ENCODE peak calls at places on chromosomes 6 and 20, in four cellular contexts. One of them, this sample, is unnamed.

GRCh38 chr6:161832622-161833021 is 558.8 kb upstream of the AGPAT4 start:
- DNase-seq in choroid plexus epithelial cell: no peak
- DNase-seq in GM10248: no peak
- DNase-seq in ascending aorta: no peak
- DNase-seq in this sample: no peak

GRCh38 chr20:63016514-63017075 is 9.8 kb upstream of the BHLHE23 start:
- DNase-seq in ascending aorta: no peak
- DNase-seq in choroid plexus epithelial cell: no peak
- DNase-seq in GM10248: no peak
- DNase-seq in this sample: no peak

GRCh38 chr20:51985013-51985415 is 182.7 kb upstream of the SALL4 start:
- DNase-seq in choroid plexus epithelial cell: peak
- DNase-seq in GM10248: no peak
- DNase-seq in ascending aorta: no peak
- DNase-seq in this sample: no peak

GRCh38 chr6:30931959-30932645 is at the start of gene SFTA2:
- DNase-seq in GM10248: no peak
- DNase-seq in ascending aorta: no peak
- DNase-seq in choroid plexus epithelial cell: no peak
- DNase-seq in this sample: no peak

GRCh38 chr20:47544240-47544639 is 42.6 kb downstream of the NCOA3 start:
- DNase-seq in GM10248: no peak
- DNase-seq in ascending aorta: no peak
- DNase-seq in choroid plexus epithelial cell: peak
- DNase-seq in this sample: no peak

GRCh38 chr20:4074877-4075455 is 59.6 kb upstream of the RNF24 start:
- DNase-seq in GM10248: no peak
- DNase-seq in ascending aorta: peak
- DNase-seq in choroid plexus epithelial cell: no peak
- DNase-seq in this sample: no peak

GRCh38 chr6:87698618-87699017 is 3.4 kb downstream of the AKIRIN2 start:
- DNase-seq in choroid plexus epithelial cell: peak
- DNase-seq in ascending aorta: no peak
- DNase-seq in GM10248: no peak
- DNase-seq in this sample: no peak

GRCh38 chr6:54014440-54014839 is 96.8 kb upstream of the MLIP start:
- DNase-seq in choroid plexus epithelial cell: no peak
- DNase-seq in ascending aorta: no peak
- DNase-seq in GM10248: no peak
- DNase-seq in this sample: no peak

GRCh38 chr20:62808211-62808865 is 3.7 kb downstream of the OGFR start:
- DNase-seq in ascending aorta: peak
- DNase-seq in choroid plexus epithelial cell: peak
- DNase-seq in GM10248: peak
- DNase-seq in this sample: peak

GRCh38 chr20:3751664-3752385 is 15.7 kb downstream of the ADISSP start:
- DNase-seq in ascending aorta: peak
- DNase-seq in GM10248: peak
- DNase-seq in choroid plexus epithelial cell: no peak
- DNase-seq in this sample: no peak

GRCh38 chr20:15039088-15039762 is 701.8 kb upstream of the FLRT3 start:
- DNase-seq in choroid plexus epithelial cell: no peak
- DNase-seq in GM10248: no peak
- DNase-seq in ascending aorta: no peak
- DNase-seq in this sample: no peak

GRCh38 chr20:5539656-5540055 is 210.5 kb upstream of the SHLD1 start:
- DNase-seq in choroid plexus epithelial cell: no peak
- DNase-seq in GM10248: no peak
- DNase-seq in ascending aorta: no peak
- DNase-seq in this sample: no peak

GRCh38 chr20:39874049-39874893 is 814.8 kb downstream of the MAFB start:
- DNase-seq in ascending aorta: peak
- DNase-seq in GM10248: peak
- DNase-seq in choroid plexus epithelial cell: peak
- DNase-seq in this sample: peak

GRCh38 chr20:2524435-2525272 is 11.7 kb upstream of the TMC2 start:
- DNase-seq in ascending aorta: peak
- DNase-seq in GM10248: peak
- DNase-seq in choroid plexus epithelial cell: peak
- DNase-seq in this sample: peak

DNA sequence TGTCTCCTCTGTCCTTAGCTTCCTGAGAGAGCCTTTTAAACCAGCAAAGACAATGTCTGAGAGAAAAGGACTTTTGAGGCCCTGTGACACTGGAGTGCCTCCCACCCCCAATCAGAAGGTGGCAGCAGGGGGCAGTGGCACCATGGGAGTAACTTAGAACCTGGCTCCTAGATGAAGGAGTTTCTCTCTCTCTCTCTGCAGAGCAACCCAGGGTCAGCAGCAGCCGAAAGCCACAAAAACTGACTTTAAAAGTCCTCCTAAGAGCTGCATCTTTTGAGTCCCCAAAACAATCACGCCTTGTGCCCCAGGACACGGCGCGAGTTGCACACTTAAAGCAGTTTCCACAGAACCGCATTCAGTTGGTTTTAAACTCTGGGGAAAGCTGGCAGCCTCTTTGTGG is 5.3 kb upstream of the TCP11 start:
- DNase-seq in choroid plexus epithelial cell: peak
- DNase-seq in GM10248: no peak
- DNase-seq in ascending aorta: peak
- DNase-seq in this sample: peak
- TF ChIP-seq CTCF in choroid plexus epithelial cell: peak
- TF ChIP-seq CTCF in GM10248: peak
- TF ChIP-seq CTCF in ascending aorta: peak
- TF ChIP-seq CTCF in this sample: peak

GRCh38 chr6:107849325-107849724 is 25.2 kb upstream of the SCML4 start:
- DNase-seq in choroid plexus epithelial cell: no peak
- DNase-seq in GM10248: no peak
- DNase-seq in ascending aorta: no peak
- DNase-seq in this sample: no peak

GRCh38 chr6:107846262-107846795 is 22.2 kb upstream of the SCML4 start:
- DNase-seq in ascending aorta: no peak
- DNase-seq in GM10248: no peak
- DNase-seq in choroid plexus epithelial cell: no peak
- DNase-seq in this sample: no peak

GRCh38 chr6:107845777-107846176 is 21.7 kb upstream of the SCML4 start:
- DNase-seq in GM10248: no peak
- DNase-seq in choroid plexus epithelial cell: no peak
- DNase-seq in ascending aorta: no peak
- DNase-seq in this sample: no peak

GRCh38 chr6:107843400-107843799 is 19.3 kb upstream of the SCML4 start:
- DNase-seq in ascending aorta: no peak
- DNase-seq in GM10248: no peak
- DNase-seq in choroid plexus epithelial cell: no peak
- DNase-seq in this sample: no peak

DNA sequence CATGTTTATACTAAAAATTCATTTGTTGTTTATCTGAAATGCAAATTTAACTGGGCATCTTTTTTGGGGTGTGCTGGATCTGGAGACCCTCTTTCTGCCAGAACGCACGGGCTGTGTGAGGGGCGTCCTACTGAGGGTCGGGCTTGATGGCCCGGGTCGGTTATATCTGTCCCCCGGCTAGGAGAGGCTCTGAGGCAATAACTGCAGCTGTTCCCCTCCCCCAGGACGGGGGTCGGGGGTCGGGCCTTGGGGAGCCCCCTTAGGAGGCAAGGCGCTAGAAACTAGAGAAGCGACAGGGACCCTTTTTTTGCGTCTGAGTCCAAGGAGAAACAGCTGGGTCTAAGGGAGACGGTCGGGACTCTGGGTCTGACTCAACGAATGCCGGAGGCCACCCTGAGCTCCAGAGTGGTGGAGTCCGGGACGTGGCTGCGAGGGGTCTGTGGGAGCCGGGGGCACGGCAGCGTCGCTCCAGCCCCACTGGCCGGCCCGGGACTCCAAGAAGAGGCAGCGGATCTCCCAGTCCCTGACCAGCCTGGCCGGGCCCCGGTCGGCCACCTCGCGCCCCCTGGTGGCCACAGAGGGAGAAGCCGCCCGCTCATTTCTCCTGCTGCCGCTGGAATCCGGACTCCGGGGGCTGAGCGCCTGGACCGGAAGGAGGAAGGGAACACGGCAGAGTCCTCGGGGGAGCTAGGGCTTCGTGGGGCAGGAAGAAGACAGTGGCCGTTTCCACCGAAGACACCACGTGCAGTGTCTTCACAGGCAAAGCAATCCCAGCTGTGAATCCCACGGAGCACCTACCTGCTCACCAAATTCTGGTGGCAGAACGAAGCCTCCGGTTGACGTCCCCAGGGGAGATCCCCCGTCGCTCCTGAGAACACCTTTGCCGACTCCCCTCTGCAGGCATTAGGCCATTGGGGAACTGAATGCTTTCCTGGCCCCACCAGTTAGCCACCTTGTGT is 24.0 kb upstream of the SCML4 start:
- DNase-seq in choroid plexus epithelial cell: peak
- DNase-seq in GM10248: peak
- DNase-seq in ascending aorta: peak
- DNase-seq in this sample: peak
- TF ChIP-seq CTCF in choroid plexus epithelial cell: peak
- TF ChIP-seq CTCF in GM10248: peak
- TF ChIP-seq CTCF in ascending aorta: peak
- TF ChIP-seq CTCF in this sample: peak

GRCh38 chr6:165439928-165440554 is 130.6 kb upstream of the C6orf118 start:
- DNase-seq in choroid plexus epithelial cell: peak
- DNase-seq in GM10248: peak
- DNase-seq in ascending aorta: no peak
- DNase-seq in this sample: no peak
- TF ChIP-seq CTCF in choroid plexus epithelial cell: peak
- TF ChIP-seq CTCF in GM10248: peak
- TF ChIP-seq CTCF in ascending aorta: peak
- TF ChIP-seq CTCF in this sample: peak

GRCh38 chr20:24102749-24103148 is 114.2 kb upstream of the GGTLC1 start:
- DNase-seq in GM10248: no peak
- DNase-seq in choroid plexus epithelial cell: peak
- DNase-seq in ascending aorta: no peak
- DNase-seq in this sample: no peak

GRCh38 chr20:24097506-24098245 is 109.1 kb upstream of the GGTLC1 start:
- DNase-seq in ascending aorta: no peak
- DNase-seq in choroid plexus epithelial cell: no peak
- DNase-seq in GM10248: no peak
- DNase-seq in this sample: no peak

GRCh38 chr20:24098886-24099285 is 110.3 kb upstream of the GGTLC1 start:
- DNase-seq in GM10248: no peak
- DNase-seq in choroid plexus epithelial cell: peak
- DNase-seq in ascending aorta: no peak
- DNase-seq in this sample: no peak

GRCh38 chr20:24102290-24102689 is 113.7 kb upstream of the GGTLC1 start:
- DNase-seq in ascending aorta: no peak
- DNase-seq in GM10248: no peak
- DNase-seq in choroid plexus epithelial cell: peak
- DNase-seq in this sample: no peak

DNA sequence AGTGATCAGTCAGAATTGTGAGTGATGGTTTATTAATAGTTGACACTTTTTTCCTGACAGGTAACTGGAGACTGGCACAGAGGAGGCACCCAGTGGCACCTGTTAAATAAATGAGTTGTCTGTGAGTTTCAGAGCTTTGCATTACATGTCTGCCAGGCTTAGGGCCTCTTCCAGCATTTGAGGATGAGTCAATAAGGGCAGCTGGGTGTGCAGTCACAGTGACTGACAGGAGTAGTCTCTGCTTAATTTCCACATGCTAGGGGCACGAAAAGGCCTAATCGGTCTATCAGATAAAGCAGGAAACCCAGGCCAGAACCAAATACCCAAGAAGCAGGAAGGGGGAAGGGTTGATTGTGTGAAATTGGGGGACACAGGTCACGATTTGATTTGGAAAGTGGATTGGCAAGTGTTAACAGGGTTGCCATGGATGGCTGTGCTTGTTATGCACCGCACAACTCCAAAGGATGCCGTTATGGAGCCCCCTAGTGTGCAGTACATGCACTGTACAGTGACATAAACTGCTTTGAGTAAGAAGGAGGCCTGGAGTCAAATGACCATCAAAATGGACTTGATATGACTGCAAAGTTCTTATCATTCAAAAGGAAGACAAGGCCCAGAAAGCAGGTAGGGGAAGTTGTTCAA is 111.9 kb upstream of the GGTLC1 start:
- DNase-seq in GM10248: no peak
- DNase-seq in ascending aorta: no peak
- DNase-seq in choroid plexus epithelial cell: peak
- DNase-seq in this sample: peak
- TF ChIP-seq CTCF in GM10248: peak
- TF ChIP-seq CTCF in ascending aorta: peak
- TF ChIP-seq CTCF in choroid plexus epithelial cell: peak
- TF ChIP-seq CTCF in this sample: peak

GRCh38 chr6:168188974-168189678 is 110.1 kb upstream of the FRMD1 start:
- DNase-seq in ascending aorta: peak
- DNase-seq in GM10248: no peak
- DNase-seq in choroid plexus epithelial cell: no peak
- DNase-seq in this sample: no peak

GRCh38 chr6:168188310-168188973 is 109.4 kb upstream of the FRMD1 start:
- DNase-seq in GM10248: no peak
- DNase-seq in ascending aorta: peak
- DNase-seq in choroid plexus epithelial cell: no peak
- DNase-seq in this sample: no peak

GRCh38 chr6:168184701-168185100 is 105.7 kb upstream of the FRMD1 start:
- DNase-seq in choroid plexus epithelial cell: no peak
- DNase-seq in GM10248: no peak
- DNase-seq in ascending aorta: no peak
- DNase-seq in this sample: no peak

GRCh38 chr6:168183613-168183970 is 104.6 kb upstream of the FRMD1 start:
- DNase-seq in choroid plexus epithelial cell: no peak
- DNase-seq in ascending aorta: no peak
- DNase-seq in GM10248: no peak
- DNase-seq in this sample: no peak

GRCh38 chr6:168186438-168186837 is 107.4 kb upstream of the FRMD1 start:
- DNase-seq in GM10248: no peak
- DNase-seq in ascending aorta: peak
- DNase-seq in choroid plexus epithelial cell: no peak
- DNase-seq in this sample: no peak
- TF ChIP-seq CTCF in GM10248: no peak
- TF ChIP-seq CTCF in ascending aorta: no peak
- TF ChIP-seq CTCF in choroid plexus epithelial cell: no peak
- TF ChIP-seq CTCF in this sample: no peak

GRCh38 chr20:38168791-38169589 is 3.9 kb upstream of the TGM2 start:
- DNase-seq in choroid plexus epithelial cell: no peak
- DNase-seq in ascending aorta: no peak
- DNase-seq in GM10248: no peak
- DNase-seq in this sample: no peak
- TF ChIP-seq CTCF in choroid plexus epithelial cell: no peak
- TF ChIP-seq CTCF in ascending aorta: no peak
- TF ChIP-seq CTCF in GM10248: no peak
- TF ChIP-seq CTCF in this sample: no peak

GRCh38 chr6:68008445-68008844 is 626.6 kb upstream of the ADGRB3 start:
- DNase-seq in choroid plexus epithelial cell: peak
- DNase-seq in ascending aorta: no peak
- DNase-seq in GM10248: peak
- DNase-seq in this sample: peak
- TF ChIP-seq CTCF in choroid plexus epithelial cell: no peak
- TF ChIP-seq CTCF in ascending aorta: no peak
- TF ChIP-seq CTCF in GM10248: no peak
- TF ChIP-seq CTCF in this sample: no peak

This sample was measured in GM13977.